ENCODE peak calls at places on chromosomes 4 and X, in four cellular contexts. N, A, C and S are unnamed samples.

GRCh38 chr4:137981277-137981676 is 260.9 kb downstream of the SLC7A11 start:
- DNase-seq in N (no peak), A (no peak), C (no peak), S (no peak)

GRCh38 chr4:81915430-81915829 is 443.7 kb upstream of the RASGEF1B start:
- DNase-seq in N (no peak), A (no peak), C (no peak), S (no peak)

GRCh38 chr4:128871948-128872347 is 62.4 kb downstream of the JADE1 start:
- DNase-seq in N (no peak), A (no peak), C (no peak), S (no peak)

GRCh38 chrX:135923353-135923752 is 29.8 kb downstream of the SAGE1 start:
- DNase-seq in N (no peak), A (no peak), C (no peak), S (no peak)

GRCh38 chr4:10664408-10664807 is 20.2 kb downstream of the CLNK start:
- DNase-seq in N (no peak), A (peak; percentile 57), C (no peak), S (peak; percentile 90)

GRCh38 chr4:184792950-184793555 is 32.7 kb downstream of the ACSL1 start:
- DNase-seq in N (no peak), A (no peak), C (no peak), S (peak; percentile 71)

GRCh38 chrX:128717635-128718578 is 665.7 kb upstream of the ACTRT1 start:
- DNase-seq in N (no peak), A (no peak), C (no peak), S (no peak)

GRCh38 chrX:152850465-152850864 is 19.6 kb downstream of the NSDHL start:
- DNase-seq in N (no peak), A (no peak), C (no peak), S (no peak)

GRCh38 chrX:31508338-31508737 is 436.5 kb upstream of the FTHL17 start:
- DNase-seq in N (peak; percentile 64), A (no peak), C (peak; percentile 8), S (no peak)

GRCh38 chr4:103634236-103634635 is 85.5 kb downstream of the TACR3 start:
- DNase-seq in N (no peak), A (no peak), C (no peak), S (no peak)

GRCh38 chr4:111630705-111631104 is 514.5 kb upstream of the FAM241A start:
- DNase-seq in N (no peak), A (no peak), C (no peak), S (no peak)

GRCh38 chr4:99382745-99383360 is 30.3 kb upstream of the ADH1C start:
- DNase-seq in N (no peak), A (no peak), C (no peak), S (no peak)

GRCh38 chrX:12814434-12814833 is 23.2 kb downstream of the PRPS2 start:
- DNase-seq in N (no peak), A (no peak), C (peak; percentile 41), S (peak; percentile 13)

GRCh38 chrX:128460835-128461234 is 408.6 kb upstream of the ACTRT1 start:
- DNase-seq in N (no peak), A (no peak), C (no peak), S (no peak)

GRCh38 chr4:134501973-134502372 is 300.4 kb upstream of the PABPC4L start:
- DNase-seq in N (no peak), A (no peak), C (no peak), S (no peak)

GRCh38 chrX:138777230-138777629 is 65.7 kb upstream of the FGF13 start:
- DNase-seq in N (no peak), A (no peak), C (no peak), S (no peak)

GRCh38 chr4:38715076-38715475 is 51.1 kb downstream of the KLF3 start:
- DNase-seq in N (no peak), A (no peak), C (no peak), S (no peak)

GRCh38 chrX:53681661-53682060 is 4.9 kb downstream of the HUWE1 start:
- DNase-seq in N (no peak), A (no peak), C (no peak), S (no peak)

GRCh38 chrX:341541-342101 is 23.0 kb upstream of the GTPBP6 start:
- DNase-seq in N (peak; percentile 59), A (peak; percentile 24), C (no peak), S (no peak)

GRCh38 chr4:2330119-2331042 is 68.5 kb upstream of the MXD4 start:
- DNase-seq in N (no peak), A (no peak), C (no peak), S (no peak)

GRCh38 chr4:94621491-94622080 is 136.2 kb upstream of the BMPR1B start:
- DNase-seq in N (no peak), A (no peak), C (no peak), S (peak; percentile 34)

GRCh38 chr4:139229534-139230039 is 50.4 kb downstream of the MGARP start:
- DNase-seq in N (no peak), A (no peak), C (no peak), S (peak; percentile 34)

GRCh38 chr4:123443401-123444297 is 47.1 kb downstream of the SPRY1 start:
- DNase-seq in N (no peak), A (no peak), C (peak; percentile 19), S (no peak)

GRCh38 chrX:138067415-138067814 is 501.5 kb downstream of the ZIC3 start:
- DNase-seq in N (no peak), A (no peak), C (no peak), S (no peak)

GRCh38 chrX:34377645-34378044 is 245.5 kb upstream of the FAM47A start:
- DNase-seq in N (no peak), A (no peak), C (no peak), S (no peak)

GRCh38 chrX:9845574-9845948 is 59.3 kb downstream of the SHROOM2 start:
- DNase-seq in N (no peak), A (no peak), C (no peak), S (no peak)

GRCh38 chr4:6928067-6928466 is 18.4 kb downstream of the TBC1D14 start:
- DNase-seq in N (no peak), A (no peak), C (no peak), S (no peak)

GRCh38 chrX:110435191-110435590 is 76.5 kb downstream of the RTL9 start:
- DNase-seq in N (no peak), A (no peak), C (no peak), S (no peak)

GRCh38 chrX:16826207-16826606 is 39.9 kb downstream of the TXLNG start:
- DNase-seq in N (no peak), A (no peak), C (no peak), S (no peak)

GRCh38 chr4:82201805-82202636 is 171.8 kb downstream of the HNRNPD start:
- DNase-seq in N (no peak), A (peak; percentile 40), C (peak; percentile 35), S (peak; percentile 16)

GRCh38 chr4:122716825-122717448 is 15.6 kb upstream of the BBS12 start:
- DNase-seq in N (peak; percentile 72), A (peak; percentile 81), C (peak; percentile 74), S (peak; percentile 52)

GRCh38 chr4:85153221-85153620 is 186.7 kb upstream of the WDFY3 start:
- DNase-seq in N (no peak), A (no peak), C (no peak), S (no peak)

GRCh38 chrX:115387327-115387726 is 97.8 kb downstream of the LUZP4 start:
- DNase-seq in N (no peak), A (no peak), C (no peak), S (no peak)

GRCh38 chr4:47525154-47525819 is 40.2 kb downstream of the ATP10D start:
- DNase-seq in N (peak; percentile 68), A (no peak), C (no peak), S (no peak)

GRCh38 chr4:125650557-125650956 is 335.8 kb downstream of the FAT4 start:
- DNase-seq in N (no peak), A (no peak), C (no peak), S (no peak)

DNA sequence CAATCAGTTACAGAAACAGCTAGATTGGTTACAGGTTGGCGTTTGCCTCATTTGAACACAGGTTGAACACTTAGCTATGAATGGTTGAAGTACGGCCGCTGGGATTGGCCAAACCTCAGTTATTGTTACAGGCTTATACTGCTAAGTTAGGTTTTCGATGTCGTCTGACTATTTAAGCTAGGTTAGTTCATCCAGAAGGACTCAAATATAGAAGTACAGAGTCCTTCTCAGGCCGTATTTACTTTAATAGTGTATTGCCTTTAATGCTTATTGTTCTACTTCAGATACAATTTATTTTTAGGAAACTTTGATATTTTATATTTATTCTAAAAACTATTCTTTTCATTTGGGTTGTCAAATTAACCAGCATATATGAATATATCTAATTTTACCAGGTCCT is 334.7 kb downstream of the FAT4 start:
- DNase-seq in N (no peak), A (no peak), C (no peak), S (no peak)
- TF ChIP-seq POLR2A in N (no peak), A (no peak), C (no peak), S (no peak)

GRCh38 chrX:40006025-40007017 is 91.4 kb downstream of the BCOR start:
- DNase-seq in N (no peak), A (peak; percentile 64), C (peak; percentile 71), S (no peak)

GRCh38 chrX:40003071-40003981 is 94.4 kb downstream of the BCOR start:
- DNase-seq in N (no peak), A (no peak), C (no peak), S (no peak)

GRCh38 chrX:40003982-40004535 is 93.7 kb downstream of the BCOR start:
- DNase-seq in N (no peak), A (no peak), C (no peak), S (no peak)

GRCh38 chrX:40005290-40006011 is 92.3 kb downstream of the BCOR start:
- DNase-seq in N (no peak), A (no peak), C (no peak), S (no peak)

DNA sequence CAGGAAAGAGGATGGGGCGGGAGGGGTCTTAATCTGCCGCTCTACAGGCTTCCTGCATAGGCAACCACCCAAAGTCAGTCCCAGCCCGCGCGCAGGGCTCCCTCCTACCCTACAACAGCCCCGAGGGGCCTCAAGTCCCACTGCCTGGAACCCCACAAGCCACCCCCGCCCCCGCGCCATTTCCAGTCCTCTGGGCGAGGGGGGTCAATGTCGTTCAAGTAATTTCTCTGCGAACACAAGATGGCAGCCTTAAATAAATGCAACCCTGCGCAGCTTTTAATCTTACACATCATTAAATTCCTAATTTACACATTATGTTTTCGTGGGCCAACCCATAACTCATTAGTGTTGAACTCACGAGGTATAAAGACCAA is 92.9 kb downstream of the BCOR start:
- DNase-seq in N (no peak), A (no peak), C (no peak), S (no peak)
- H3K4me3 ChIP-seq in N (peak overlapping the region; percentile 16), A (no peak overlapping the region), C (peak overlapping the region; percentile 22), S (no peak overlapping the region)

GRCh38 chr4:1043658-1044468 is 32.4 kb downstream of the FGFRL1 start:
- DNase-seq in N (peak; percentile 97), A (peak; percentile 90), C (peak; percentile 76), S (no peak)
- TF ChIP-seq POLR2A in N (no peak), A (no peak), C (no peak), S (no peak)

DNA sequence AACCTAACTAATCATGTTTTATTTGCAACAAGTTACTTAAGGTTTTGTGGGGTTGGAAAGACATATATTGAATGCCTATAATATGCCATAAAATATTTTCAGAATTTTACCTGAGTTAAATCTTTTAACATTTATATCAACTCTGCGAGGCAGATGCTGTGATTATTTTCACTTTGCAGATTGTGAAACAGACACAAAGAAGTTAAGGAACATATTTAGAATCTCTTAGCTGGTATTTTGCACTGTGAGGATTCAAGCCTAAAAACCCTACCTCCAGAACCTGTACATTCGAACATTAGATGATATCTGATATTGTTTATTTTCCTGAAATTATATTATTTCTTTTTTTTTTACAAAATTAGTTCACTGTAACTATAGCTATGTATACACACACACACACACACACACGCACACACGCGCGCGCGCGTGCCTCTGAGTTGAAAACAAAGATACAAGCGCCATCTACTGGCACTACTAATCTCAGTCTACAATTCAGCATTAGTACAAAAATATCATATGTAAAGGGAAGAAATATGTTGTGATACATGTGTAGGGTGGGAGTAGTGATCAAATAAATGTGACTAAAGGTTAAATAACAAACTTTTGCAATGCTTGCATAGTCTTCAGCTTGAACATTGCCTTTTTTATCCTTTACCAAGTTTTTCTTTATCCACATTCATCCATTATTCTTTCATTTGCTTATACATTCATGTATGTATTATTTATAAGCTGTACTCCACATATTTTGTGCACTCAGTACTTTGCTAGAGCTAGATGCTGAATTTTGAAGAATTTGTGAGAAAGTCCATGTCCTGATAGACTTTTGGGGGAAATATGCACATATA is 61.5 kb downstream of the ANXA10 start:
- DNase-seq in N (no peak), A (peak; percentile 88), C (peak; percentile 77), S (peak; percentile 73)
- H3K4me3 ChIP-seq in N (peak overlapping the region; percentile 6), A (peak overlapping the region; percentile 17), C (no peak overlapping the region), S (no peak overlapping the region)